ENCODE peak calls at places on chromosomes 3 and 15, in five cellular contexts. C is endodermal cell, P is fibroblast of lung, W is gastrocnemius medialis, T is heart left ventricle. Q is an unnamed sample.

GRCh38 chr3:107956991-107957467 is 133.8 kb downstream of the CD47 start:
- DNase-seq in C (no peak), T (peak; percentile 75), P (peak; percentile 31), W (peak; percentile 79), Q (peak; percentile 97)

GRCh38 chr15:95262866-95263564 is 1031.7 kb downstream of the MCTP2 start:
- DNase-seq in P (peak; percentile 91), W (no peak), C (no peak), T (no peak), Q (peak; percentile 78)

GRCh38 chr15:83200162-83200561 is 7.5 kb downstream of the HDGFL3 start:
- DNase-seq in W (no peak), C (no peak), T (no peak), P (peak; percentile 83), Q (peak; percentile 6)

GRCh38 chr15:81303241-81304225 is 20.4 kb downstream of the STARD5 start:
- DNase-seq in C (no peak), P (peak; percentile 40), T (no peak), W (no peak), Q (peak; percentile 6)

GRCh38 chr15:98881526-98882517 is 125.8 kb downstream of the PGPEP1L start:
- DNase-seq in W (peak; percentile 33), T (no peak), C (no peak), P (peak; percentile 64), Q (peak; percentile 78)

GRCh38 chr15:74664028-74664616 is 31.7 kb downstream of the EDC3 start:
- DNase-seq in P (peak; percentile 49), T (no peak), C (no peak), W (peak; percentile 67), Q (peak; percentile 65)

GRCh38 chr15:70956196-70956595 is 63.6 kb downstream of the LRRC49 start:
- DNase-seq in C (no peak), T (no peak), P (peak; percentile 17), W (no peak), Q (peak; percentile 35)

GRCh38 chr15:98706986-98707385 is 58.6 kb downstream of the IGF1R start:
- DNase-seq in T (no peak), P (no peak), W (no peak), C (no peak), Q (no peak)

GRCh38 chr3:1348547-1348946 is 255.7 kb downstream of the CNTN6 start:
- DNase-seq in T (no peak), P (no peak), C (no peak), W (no peak), Q (peak; percentile 1)

GRCh38 chr15:48395532-48396011 is 64.3 kb downstream of the DUT start:
- DNase-seq in T (peak; percentile 63), C (no peak), W (peak; percentile 84), P (peak; percentile 95), Q (peak; percentile 89)

GRCh38 chr3:174596447-174596982 is 262.6 kb upstream of the NAALADL2 start:
- DNase-seq in P (no peak), T (no peak), W (no peak), C (no peak), Q (no peak)

GRCh38 chr3:94246136-94246535 is 183.3 kb downstream of the NSUN3 start:
- DNase-seq in P (peak; percentile 61), W (no peak), C (no peak), T (no peak), Q (peak; percentile 59)

GRCh38 chr15:95025924-95026728 is 794.8 kb downstream of the MCTP2 start:
- DNase-seq in C (peak; percentile 89), T (no peak), P (peak; percentile 39), W (peak; percentile 13), Q (peak; percentile 82)

GRCh38 chr3:10467904-10468610 is 37.3 kb downstream of the ATP2B2 start:
- DNase-seq in W (peak; percentile 79), C (no peak), T (no peak), P (no peak), Q (no peak)

GRCh38 chr3:127438371-127438770 is 150.5 kb upstream of the PRR20G start:
- DNase-seq in W (no peak), P (no peak), C (no peak), T (no peak), Q (no peak)

GRCh38 chr15:80266113-80266512 is 14.1 kb upstream of the CTXND1 start:
- DNase-seq in C (no peak), T (no peak), P (no peak), W (no peak), Q (no peak)

GRCh38 chr15:93088981-93089854 is at the start of gene RGMA:
- DNase-seq in T (peak; percentile 68), C (peak; percentile 85), P (no peak), W (peak; percentile 68), Q (peak; percentile 19)
- H3K4me3 ChIP-seq in T (peak within 1 kb of the TSS; percentile 63), C (peak within 1 kb of the TSS; percentile 89), P (peak within 1 kb of the TSS; percentile 14), W (peak within 1 kb of the TSS; percentile 79), Q (peak within 1 kb of the TSS; percentile 19)

DNA sequence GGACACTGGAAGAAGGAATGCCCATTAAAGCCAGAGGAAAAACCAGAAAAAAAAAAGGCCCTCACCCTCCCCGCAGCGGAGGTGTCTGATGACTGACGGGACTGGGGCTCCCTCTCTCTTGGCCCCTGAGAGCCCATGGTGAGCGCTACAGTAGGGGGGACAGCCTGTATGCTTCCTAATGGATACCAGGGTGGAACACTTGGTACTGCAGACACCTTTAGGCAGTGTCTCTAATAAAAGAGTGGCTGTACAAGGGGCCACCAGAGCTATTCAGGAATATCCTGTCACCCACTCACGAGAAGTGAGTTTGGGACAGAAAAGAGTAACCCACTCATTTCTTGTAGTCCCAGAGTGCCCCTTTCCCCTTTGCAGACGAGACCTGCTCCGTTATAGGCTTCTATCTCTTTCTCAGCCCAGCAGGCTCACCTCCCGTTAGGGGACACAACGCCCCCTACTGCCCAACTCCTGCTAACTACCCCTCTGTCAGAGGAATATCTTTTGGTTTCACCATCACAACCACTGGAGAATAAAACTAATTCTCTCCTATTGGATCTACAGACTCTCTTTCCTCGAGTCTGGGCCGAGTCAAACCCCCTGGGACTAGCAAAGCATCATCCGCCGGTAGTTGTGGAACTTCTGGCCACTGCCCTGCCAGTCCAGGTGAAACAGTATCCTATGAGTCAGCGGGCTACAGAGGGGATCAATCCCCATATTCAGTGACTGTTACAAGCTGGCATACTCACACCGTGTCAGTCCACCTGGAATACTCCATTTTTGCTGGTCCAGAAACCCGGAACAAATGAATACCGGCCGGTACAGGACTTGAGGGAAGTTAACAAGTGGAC is 40.8 kb downstream of the ZBTB11 start:
- DNase-seq in W (peak; percentile 23), T (no peak), C (peak; percentile 92), P (peak; percentile 15), Q (peak; percentile 62)
- TF ChIP-seq CTCF in W (peak; percentile 55), T (peak; percentile 53), C (peak; percentile 90), P (peak; percentile 60), Q (peak; percentile 64)

GRCh38 chr3:172711457-172711800 is 562 bp upstream of the NCEH1 start:
- DNase-seq in T (no peak), W (no peak), P (no peak), C (no peak), Q (no peak)

GRCh38 chr3:172710709-172711456 is at the start of gene NCEH1:
- DNase-seq in T (peak; percentile 92), C (peak; percentile 98), W (peak; percentile 93), P (peak; percentile 99), Q (peak; percentile 99)

GRCh38 chr3:172709776-172710708 is 825 bp downstream of the NCEH1 start:
- DNase-seq in P (peak; percentile 53), T (peak; percentile 70), C (peak; percentile 79), W (peak; percentile 66), Q (peak; percentile 47)

GRCh38 chr3:172707967-172708366 is 2.9 kb downstream of the NCEH1 start:
- DNase-seq in W (no peak), P (peak; percentile 82), T (no peak), C (no peak), Q (peak; percentile 88)

DNA sequence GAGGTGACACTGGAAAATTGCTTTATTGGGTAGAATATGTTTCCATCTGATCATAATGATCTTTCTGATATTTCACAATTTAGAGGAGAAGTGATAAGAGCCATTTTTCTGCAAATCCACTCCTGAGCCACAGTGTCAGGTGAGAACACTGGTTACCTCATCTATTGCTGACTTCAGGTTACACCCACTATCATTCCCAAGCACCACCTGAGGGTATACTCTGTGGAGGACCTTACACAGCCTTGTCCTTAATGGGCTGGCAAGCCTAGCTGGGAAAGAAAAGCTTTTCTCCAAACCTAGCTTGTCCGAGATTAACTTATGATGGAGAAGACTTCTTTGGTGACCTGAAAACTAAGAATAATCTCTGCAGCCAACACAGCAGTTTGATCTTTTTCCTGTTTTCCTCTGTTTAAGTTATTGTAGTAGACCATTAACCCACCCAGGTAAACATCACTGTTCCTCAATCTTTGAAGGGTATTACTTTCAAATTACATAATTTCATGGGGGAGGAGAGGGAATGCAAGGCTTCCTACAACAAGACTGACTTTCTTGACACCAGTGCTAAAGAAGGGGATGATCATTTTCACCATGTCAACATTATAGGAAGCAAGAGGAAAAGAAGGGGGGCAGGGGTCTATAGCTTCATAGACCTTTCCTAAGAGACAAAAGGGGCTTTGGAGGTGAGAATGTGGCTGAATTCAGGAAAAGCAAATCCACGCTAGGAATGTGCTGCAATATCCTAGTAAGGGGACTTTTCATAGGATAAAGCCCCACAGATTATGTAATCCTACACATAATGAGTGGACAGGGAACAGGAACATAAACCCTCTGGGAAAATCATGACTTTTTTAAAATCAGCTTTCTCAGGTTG is 1.7 kb downstream of the NCEH1 start:
- DNase-seq in C (no peak), W (no peak), T (no peak), P (no peak), Q (no peak)
- H3K4me3 ChIP-seq in C (peak overlapping the region; percentile 98), W (peak overlapping the region; percentile 89), T (peak overlapping the region; percentile 78), P (peak overlapping the region; percentile 0), Q (no peak overlapping the region)

DNA sequence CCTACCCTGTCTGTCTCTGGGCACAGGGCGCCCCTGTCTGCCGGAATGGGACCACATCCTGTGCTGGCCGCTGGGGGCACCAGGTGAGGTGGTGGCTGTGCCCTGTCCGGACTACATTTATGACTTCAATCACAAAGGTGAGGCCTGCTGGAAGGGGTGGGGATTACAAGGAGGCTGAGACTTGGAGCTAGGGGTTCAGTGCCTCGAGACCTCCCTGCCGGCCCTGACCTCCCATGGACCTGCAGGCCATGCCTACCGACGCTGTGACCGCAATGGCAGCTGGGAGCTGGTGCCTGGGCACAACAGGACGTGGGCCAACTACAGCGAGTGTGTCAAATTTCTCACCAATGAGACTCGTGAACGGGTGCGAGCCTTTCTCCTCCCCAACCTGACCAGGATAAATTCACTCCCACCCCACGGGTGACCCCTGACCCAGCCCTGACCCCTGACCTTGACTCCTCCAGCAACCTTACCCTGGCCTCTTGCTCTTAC is 20.4 kb downstream of the PTH1R start:
- DNase-seq in P (no peak), C (no peak), W (no peak), T (no peak), Q (no peak)
- TF ChIP-seq CTCF in P (no peak), C (peak; percentile 54), W (no peak), T (no peak), Q (no peak)

GRCh38 chr3:54535619-54536018 is 392.2 kb downstream of the LRTM1 start:
- DNase-seq in P (no peak), W (peak; percentile 60), C (no peak), T (no peak), Q (no peak)
- H3K4me3 ChIP-seq in P (no peak overlapping the region), W (no peak overlapping the region), C (no peak overlapping the region), T (no peak overlapping the region), Q (no peak overlapping the region)

DNA sequence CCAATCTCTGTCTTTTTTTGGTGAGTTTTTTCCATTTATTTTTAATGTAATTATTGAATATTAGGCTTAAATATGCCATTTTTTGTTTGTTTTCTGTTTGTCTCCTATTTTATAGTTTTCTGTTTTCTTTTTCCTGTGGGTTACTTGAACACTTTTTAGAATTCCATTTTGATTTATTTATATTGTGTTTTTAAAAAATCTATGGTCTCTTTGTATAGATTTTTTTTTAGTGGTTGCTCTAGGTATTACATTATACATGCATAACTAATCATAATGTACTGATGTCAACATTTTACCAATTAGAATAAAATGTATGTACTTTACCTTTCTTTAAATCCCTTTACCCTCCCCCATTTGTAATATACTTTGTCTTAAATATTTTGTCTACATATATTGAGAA is 56.2 kb downstream of the RASA2 start:
- DNase-seq in W (no peak), P (no peak), T (no peak), C (no peak), Q (no peak)
- TF ChIP-seq CTCF in W (peak; percentile 24), P (no peak), T (no peak), C (peak; percentile 33), Q (no peak)

Q was measured in cardiac fibroblast.